ENCODE peak calls at places on chromosomes 1 and 21, in four cellular contexts. Z is GOT3, D is esophagus muscularis mucosa, X is cerebellar cortex. U is an unnamed sample.

GRCh38 chr1:5643360-5644090 is 348.7 kb downstream of the NPHP4 start:
- DNase-seq in X (no peak), D (no peak), Z (no peak), U (no peak)

GRCh38 chr21:43697758-43698643 is 20.9 kb upstream of the PDXK start:
- DNase-seq in D (no peak), Z (no peak), X (no peak), U (no peak)

GRCh38 chr1:197922070-197922390 is 4.9 kb downstream of the LHX9 start:
- DNase-seq in Z (no peak), X (no peak), D (no peak), U (no peak)

GRCh38 chr1:9202240-9202870 is 32.2 kb upstream of the H6PD start:
- DNase-seq in D (no peak), X (no peak), Z (no peak), U (no peak)

GRCh38 chr1:103309761-103310160 is 201.4 kb upstream of the COL11A1 start:
- DNase-seq in Z (no peak), X (no peak), D (no peak), U (no peak)

GRCh38 chr1:182888736-182889531 is 49.8 kb downstream of the DHX9 start:
- DNase-seq in Z (no peak), X (peak), D (no peak), U (no peak)

GRCh38 chr1:8061673-8062386 is 35.7 kb upstream of the ERRFI1 start:
- DNase-seq in X (no peak), Z (no peak), D (no peak), U (no peak)

GRCh38 chr1:45621501-45621836 is 2.4 kb downstream of the CCDC17 start:
- DNase-seq in X (no peak), Z (no peak), D (no peak), U (no peak)

GRCh38 chr1:89842547-89843278 is 21.9 kb downstream of the LRRC8D start:
- DNase-seq in X (peak), Z (no peak), D (no peak), U (no peak)

GRCh38 chr1:79198841-79199240 is 192.3 kb upstream of the ADGRL4 start:
- DNase-seq in X (no peak), D (no peak), Z (no peak), U (no peak)